ENCODE peak calls at places on chromosomes 7 and 10, in nine cellular contexts. S is effector memory CD4-positive, alpha-beta T cell; C is RWPE2; E is esophagus squamous epithelium; P is naive thymus-derived CD4-positive, alpha-beta T cell; Q is fibroblast of lung; T is heart right ventricle; R is breast epithelium; K is AG04450. H is an unnamed sample.

GRCh38 chr7:83415840-83416239 is 233.1 kb downstream of the SEMA3E start:
- DNase-seq in S (no peak), C (no peak), E (no peak), P (no peak), Q (no peak), T (no peak), R (no peak), K (no peak), H (peak; percentile 38)

GRCh38 chr10:17474595-17474994 is 20.2 kb upstream of the ST8SIA6 start:
- DNase-seq in S (no peak), C (no peak), E (no peak), P (no peak), Q (peak; percentile 47), T (no peak), R (no peak), K (no peak), H (no peak)

GRCh38 chr7:111741811-111742240 is 179.5 kb upstream of the IMMP2L start:
- DNase-seq in S (peak; percentile 6), C (no peak), E (no peak), P (peak; percentile 47), Q (peak; percentile 78), T (no peak), R (peak; percentile 32), K (peak; percentile 45), H (peak; percentile 70)

GRCh38 chr10:33889371-33889770 is 554.9 kb upstream of the NRP1 start:
- DNase-seq in S (no peak), C (no peak), E (no peak), P (no peak), Q (no peak), T (no peak), R (no peak), K (no peak), H (no peak)

GRCh38 chr10:6052247-6053221 is 9.6 kb downstream of the IL2RA start:
- DNase-seq in S (peak; percentile 75), C (no peak), E (no peak), P (peak; percentile 35), Q (no peak), T (no peak), R (peak; percentile 38), K (no peak), H (no peak)

GRCh38 chr7:33185786-33186185 is 56.4 kb downstream of the BBS9 start:
- DNase-seq in S (no peak), C (no peak), E (no peak), P (peak; percentile 33), Q (peak; percentile 69), T (no peak), R (no peak), K (peak; percentile 10), H (peak; percentile 41)

GRCh38 chr7:135147341-135147898 is 452 bp upstream of the TMEM140 start:
- DNase-seq in S (no peak), C (no peak), E (no peak), P (peak; percentile 46), Q (peak; percentile 74), T (no peak), R (no peak), K (no peak), H (no peak)

GRCh38 chr7:74199551-74200355 is 10.1 kb upstream of the LAT2 start:
- DNase-seq in S (no peak), C (peak; percentile 24), E (no peak), P (no peak), Q (no peak), T (no peak), R (no peak), K (no peak), H (no peak)

GRCh38 chr7:8109196-8110022 is 140.8 kb downstream of the GLCCI1 start:
- DNase-seq in S (no peak), C (no peak), E (no peak), P (no peak), Q (peak; percentile 50), T (no peak), R (no peak), K (no peak), H (peak; percentile 48)

GRCh38 chr7:14734839-14735321 is 167.7 kb downstream of the DGKB start:
- DNase-seq in S (no peak), C (no peak), E (no peak), P (no peak), Q (no peak), T (no peak), R (no peak), K (no peak), H (no peak)

GRCh38 chr10:110138197-110138812 is 69.1 kb upstream of the MXI1 start:
- DNase-seq in S (no peak), C (no peak), E (no peak), P (peak; percentile 78), Q (peak; percentile 81), T (no peak), R (no peak), K (peak; percentile 26), H (peak; percentile 62)

GRCh38 chr7:79709574-79710409 is 256.3 kb upstream of the MAGI2 start:
- DNase-seq in S (no peak), C (no peak), E (no peak), P (no peak), Q (peak; percentile 32), T (no peak), R (no peak), K (no peak), H (peak; percentile 11)

GRCh38 chr10:3802526-3803002 is 17.6 kb upstream of the KLF6 start:
- DNase-seq in S (no peak), C (no peak), E (no peak), P (no peak), Q (no peak), T (no peak), R (no peak), K (no peak), H (no peak)

GRCh38 chr10:3793553-3793952 is 8.5 kb upstream of the KLF6 start:
- DNase-seq in S (no peak), C (no peak), E (no peak), P (no peak), Q (no peak), T (no peak), R (no peak), K (no peak), H (no peak)

GRCh38 chr10:3801558-3802192 is 16.7 kb upstream of the KLF6 start:
- DNase-seq in S (no peak), C (no peak), E (no peak), P (no peak), Q (no peak), T (peak; percentile 48), R (no peak), K (no peak), H (no peak)

GRCh38 chr10:3792710-3793219 is 7.8 kb upstream of the KLF6 start:
- DNase-seq in S (no peak), C (no peak), E (no peak), P (no peak), Q (no peak), T (no peak), R (no peak), K (no peak), H (no peak)

GRCh38 chr10:3797750-3798149 is 12.7 kb upstream of the KLF6 start:
- DNase-seq in S (no peak), C (no peak), E (no peak), P (no peak), Q (no peak), T (no peak), R (no peak), K (no peak), H (no peak)
- H3K4me3 ChIP-seq in S (no peak overlapping the region), C (no peak overlapping the region), E (no peak overlapping the region), P (no peak overlapping the region), Q (no peak overlapping the region), T (no peak overlapping the region), R (no peak overlapping the region), K (no peak overlapping the region), H (no peak overlapping the region)

DNA sequence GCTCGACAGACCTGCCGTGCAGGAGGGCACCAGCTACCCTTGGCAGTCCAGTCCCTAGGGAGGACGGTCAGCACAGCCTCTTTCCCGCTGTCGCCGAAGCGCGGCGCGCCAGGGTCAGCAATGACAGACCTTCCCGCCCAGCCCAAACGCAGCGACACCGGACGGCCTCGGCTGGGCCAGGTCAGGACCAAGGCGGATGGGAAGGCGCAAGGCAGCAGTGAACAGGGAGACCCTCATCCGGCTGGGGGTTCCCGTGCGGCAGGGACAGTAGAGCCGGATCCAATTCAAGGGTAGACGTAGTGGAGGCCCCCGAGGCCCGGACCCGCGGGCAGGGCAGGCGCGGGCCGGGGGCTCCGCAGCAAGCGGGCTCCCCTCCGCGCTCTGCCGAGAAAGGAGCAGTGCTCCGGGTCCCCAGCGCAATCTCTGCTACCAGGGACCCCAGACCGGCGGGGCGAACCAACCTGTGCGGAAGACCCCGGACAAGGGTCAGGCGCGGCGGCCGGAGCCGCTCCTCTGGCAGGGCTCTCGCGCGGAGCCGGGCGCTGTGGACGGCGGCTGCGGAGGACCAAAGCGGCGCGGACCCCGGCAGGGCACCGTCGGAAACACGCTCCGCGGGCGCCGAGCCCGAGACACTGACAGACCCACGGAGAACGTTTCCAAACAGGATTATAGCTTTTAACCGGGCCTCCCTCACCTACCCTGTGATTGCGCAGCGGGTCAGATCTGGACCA is at the start of gene SEC31B:
- DNase-seq in S (no peak), C (no peak), E (no peak), P (no peak), Q (no peak), T (peak; percentile 61), R (no peak), K (no peak), H (no peak)
- H3K4me3 ChIP-seq in S (no peak within 1 kb of the TSS), C (no peak within 1 kb of the TSS), E (peak within 1 kb of the TSS; percentile 14), P (no peak within 1 kb of the TSS), Q (peak within 1 kb of the TSS; percentile 54), T (peak within 1 kb of the TSS; percentile 57), R (peak within 1 kb of the TSS; percentile 38), K (peak within 1 kb of the TSS; percentile 40), H (peak within 1 kb of the TSS; percentile 47)

GRCh38 chr10:123150986-123151738 is 3.0 kb upstream of the BUB3 start:
- DNase-seq in S (no peak), C (no peak), E (no peak), P (no peak), Q (peak; percentile 25), T (no peak), R (no peak), K (no peak), H (no peak)

GRCh38 chr10:123148414-123149161 is 652 bp downstream of the HMX2 start:
- DNase-seq in S (no peak), C (no peak), E (no peak), P (no peak), Q (no peak), T (no peak), R (no peak), K (no peak), H (no peak)

GRCh38 chr10:123149568-123150228 is 1.8 kb downstream of the HMX2 start:
- DNase-seq in S (no peak), C (no peak), E (no peak), P (peak; percentile 55), Q (peak; percentile 44), T (no peak), R (no peak), K (no peak), H (no peak)

GRCh38 chr10:123149162-123149567 is 1.2 kb downstream of the HMX2 start:
- DNase-seq in S (no peak), C (no peak), E (no peak), P (no peak), Q (no peak), T (no peak), R (no peak), K (no peak), H (no peak)

GRCh38 chr10:123150229-123150985 is 2.5 kb downstream of the HMX2 start:
- DNase-seq in S (no peak), C (no peak), E (no peak), P (no peak), Q (no peak), T (no peak), R (no peak), K (no peak), H (no peak)
- H3K4me3 ChIP-seq in S (peak overlapping the region; percentile 48), C (peak overlapping the region; percentile 16), E (peak overlapping the region; percentile 19), P (peak overlapping the region; percentile 54), Q (peak overlapping the region; percentile 47), T (peak overlapping the region; percentile 52), R (peak overlapping the region; percentile 24), K (peak overlapping the region; percentile 50), H (peak overlapping the region; percentile 34)

GRCh38 chr10:127308031-127308430 is 111.6 kb upstream of the INSYN2A start:
- DNase-seq in S (no peak), C (no peak), E (no peak), P (no peak), Q (no peak), T (no peak), R (no peak), K (no peak), H (no peak)
- H3K4me3 ChIP-seq in S (no peak overlapping the region), C (no peak overlapping the region), E (no peak overlapping the region), P (no peak overlapping the region), Q (no peak overlapping the region), T (no peak overlapping the region), R (no peak overlapping the region), K (no peak overlapping the region), H (no peak overlapping the region)